ENCODE peak calls at places on chromosomes 12 and 14, in four cellular contexts. M is IMR-90, S is mesenchymal stem cell, B is H9. Y is an unnamed sample.

GRCh38 chr12:47164730-47165439 is 85.1 kb upstream of the AMIGO2 start:
- DNase-seq in B (no peak), M (peak), S (no peak), Y (peak)

GRCh38 chr14:101603096-101603495 is 41.8 kb downstream of the DIO3 start:
- DNase-seq in M (no peak), B (no peak), S (no peak), Y (no peak)

GRCh38 chr12:66380769-66381168 is 78.5 kb downstream of the HELB start:
- DNase-seq in M (no peak), S (no peak), B (no peak), Y (no peak)

GRCh38 chr14:71166434-71166833 is 259.2 kb downstream of the PCNX1 start:
- DNase-seq in S (no peak), M (peak), B (no peak), Y (peak)

GRCh38 chr12:95859344-95859816 is 628 bp downstream of the SNRPF start:
- DNase-seq in S (peak), B (no peak), M (peak), Y (peak)

GRCh38 chr12:117091758-117092510 is 7.3 kb downstream of the TESC start:
- DNase-seq in M (no peak), S (no peak), B (no peak), Y (no peak)

GRCh38 chr12:57523706-57524614 is 1.3 kb downstream of the MBD6 start:
- DNase-seq in S (no peak), B (no peak), M (no peak), Y (no peak)

GRCh38 chr12:48193623-48194022 is 9.5 kb downstream of the OR10AD1 start:
- DNase-seq in M (no peak), B (no peak), S (no peak), Y (peak)

GRCh38 chr12:93442411-93443340 is 929 bp upstream of the UBE2N start:
- DNase-seq in B (no peak), S (peak), M (peak), Y (peak)

GRCh38 chr14:94677239-94677612 is 65.0 kb downstream of the SERPINA3 start:
- DNase-seq in S (no peak), M (no peak), B (no peak), Y (no peak)

GRCh38 chr12:123979566-123979965 is 6.6 kb downstream of the ZNF664 start:
- DNase-seq in S (no peak), B (no peak), M (no peak), Y (no peak)

GRCh38 chr14:69633238-69633637 is 21.8 kb downstream of the SUSD6 start:
- DNase-seq in B (no peak), S (no peak), M (no peak), Y (no peak)

GRCh38 chr14:23935158-23935557 is 18.4 kb upstream of the DHRS4 start:
- DNase-seq in B (no peak), M (no peak), S (no peak), Y (no peak)
- H2AFZ ChIP-seq in B (no peak), M (no peak), S (no peak), Y (no peak)

DNA sequence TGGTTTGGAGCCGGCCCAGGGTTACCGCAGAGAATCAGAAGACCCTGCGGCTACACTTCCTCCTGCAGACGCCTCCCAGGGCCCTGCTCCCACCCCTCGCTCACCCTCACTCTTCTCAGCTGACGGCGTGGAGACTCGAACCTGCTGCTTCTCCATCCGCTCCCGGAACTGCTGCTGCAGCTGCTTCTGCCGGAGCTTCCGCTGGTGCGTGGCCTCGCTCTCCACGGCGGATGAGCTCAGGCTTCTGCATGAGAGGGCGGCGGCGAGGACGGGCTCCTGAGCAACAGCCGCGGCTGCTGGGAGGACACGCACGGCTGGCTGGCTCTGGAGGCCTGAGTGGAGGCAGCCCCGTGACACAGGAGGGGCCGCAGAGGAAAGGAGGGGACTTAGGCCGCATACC is 33.3 kb downstream of the RAD52 start:
- DNase-seq in B (peak), S (no peak), M (no peak), Y (no peak)
- H3K27ac ChIP-seq in B (no peak), S (no peak), M (no peak), Y (peak)

GRCh38 chr12:108782971-108783370 is 51.7 kb upstream of the CORO1C start:
- DNase-seq in S (no peak), B (no peak), M (no peak), Y (no peak)
- H2AFZ ChIP-seq in S (no peak), B (no peak), M (no peak), Y (no peak)

DNA sequence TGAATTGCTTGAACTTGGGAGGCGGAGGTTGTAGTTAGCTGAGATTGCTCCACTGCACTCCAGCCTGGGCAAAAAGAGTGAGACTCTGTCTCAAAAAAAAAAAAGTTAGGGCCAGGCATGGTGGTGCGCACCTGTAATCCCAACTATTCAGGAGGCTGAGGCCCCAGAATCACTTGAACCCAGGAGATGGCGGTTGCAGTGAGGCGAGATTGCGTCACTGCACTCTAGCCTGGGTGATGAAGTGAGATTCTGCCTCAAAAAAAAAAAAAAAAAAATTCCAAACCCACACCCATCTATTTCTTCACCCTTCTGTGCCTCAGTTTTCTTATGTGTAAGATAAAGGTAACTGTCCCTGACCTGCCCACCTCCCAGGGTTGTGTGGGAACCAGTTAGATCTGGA is 11.0 kb upstream of the MLXIP start:
- DNase-seq in M (no peak), S (no peak), B (no peak), Y (no peak)
- H3K27ac ChIP-seq in M (peak), S (no peak), B (no peak), Y (no peak)

GRCh38 chr14:80637726-80638619 is 303.6 kb downstream of the CEP128 start:
- DNase-seq in B (no peak), M (no peak), S (no peak), Y (peak)
- H2AFZ ChIP-seq in B (no peak), M (peak), S (no peak), Y (peak)

GRCh38 chr12:70246580-70246979 is 3.3 kb downstream of the CNOT2 start:
- DNase-seq in B (no peak), S (no peak), M (peak), Y (peak)
- H3K27ac ChIP-seq in B (no peak), S (peak), M (no peak), Y (no peak)

GRCh38 chr14:62921466-62921865 is 123.8 kb downstream of the KCNH5 start:
- DNase-seq in B (no peak), S (no peak), M (peak), Y (no peak)
- H2AFZ ChIP-seq in B (no peak), S (no peak), M (no peak), Y (no peak)

Y was measured in PC-3.